ENCODE peak calls at places on chromosome 13, in nine cellular contexts. M, Z, O, P, A, H, I, C and T are unnamed samples.

GRCh38 chr13:21979156-21979819 is 308.4 kb downstream of the FGF9 start:
- DNase-seq in M (no peak), Z (peak; percentile 21), O (no peak), P (no peak), A (no peak), H (no peak), I (no peak), C (no peak), T (no peak)

GRCh38 chr13:43269037-43269476 is 245.7 kb downstream of the DNAJC15 start:
- DNase-seq in M (peak; percentile 60), Z (peak; percentile 98), O (peak; percentile 70), P (no peak), A (no peak), H (no peak), I (no peak), C (no peak), T (no peak)

GRCh38 chr13:104491951-104492350 is 1425.7 kb upstream of the SLC10A2 start:
- DNase-seq in M (no peak), Z (no peak), O (no peak), P (no peak), A (no peak), H (no peak), I (no peak), C (no peak), T (no peak)

GRCh38 chr13:107461751-107462150 is 753.6 kb downstream of the LIG4 start:
- DNase-seq in M (no peak), Z (peak; percentile 81), O (no peak), P (no peak), A (no peak), H (no peak), I (no peak), C (no peak), T (no peak)

GRCh38 chr13:31161583-31162150 is at the start of gene HSPH1:
- DNase-seq in M (peak; percentile 98), Z (peak; percentile 97), O (peak; percentile 98), P (peak; percentile 98), A (peak; percentile 90), H (peak; percentile 86), I (peak; percentile 98), C (peak; percentile 99), T (peak; percentile 99)

GRCh38 chr13:44930907-44931676 is 58.2 kb downstream of the NUFIP1 start:
- DNase-seq in M (no peak), Z (no peak), O (no peak), P (no peak), A (no peak), H (no peak), I (no peak), C (no peak), T (no peak)

GRCh38 chr13:42063105-42063504 is 14.7 kb downstream of the DGKH start:
- DNase-seq in M (no peak), Z (no peak), O (no peak), P (no peak), A (no peak), H (no peak), I (no peak), C (no peak), T (no peak)

GRCh38 chr13:21086929-21087328 is 25.5 kb upstream of the LATS2 start:
- DNase-seq in M (no peak), Z (no peak), O (no peak), P (no peak), A (no peak), H (no peak), I (no peak), C (no peak), T (no peak)

GRCh38 chr13:73556902-73557301 is 498.1 kb downstream of the KLF5 start:
- DNase-seq in M (no peak), Z (no peak), O (no peak), P (no peak), A (no peak), H (no peak), I (no peak), C (no peak), T (no peak)

GRCh38 chr13:22773475-22773874 is 407.3 kb upstream of the SGCG start:
- DNase-seq in M (no peak), Z (no peak), O (no peak), P (no peak), A (no peak), H (no peak), I (no peak), C (no peak), T (no peak)

DNA sequence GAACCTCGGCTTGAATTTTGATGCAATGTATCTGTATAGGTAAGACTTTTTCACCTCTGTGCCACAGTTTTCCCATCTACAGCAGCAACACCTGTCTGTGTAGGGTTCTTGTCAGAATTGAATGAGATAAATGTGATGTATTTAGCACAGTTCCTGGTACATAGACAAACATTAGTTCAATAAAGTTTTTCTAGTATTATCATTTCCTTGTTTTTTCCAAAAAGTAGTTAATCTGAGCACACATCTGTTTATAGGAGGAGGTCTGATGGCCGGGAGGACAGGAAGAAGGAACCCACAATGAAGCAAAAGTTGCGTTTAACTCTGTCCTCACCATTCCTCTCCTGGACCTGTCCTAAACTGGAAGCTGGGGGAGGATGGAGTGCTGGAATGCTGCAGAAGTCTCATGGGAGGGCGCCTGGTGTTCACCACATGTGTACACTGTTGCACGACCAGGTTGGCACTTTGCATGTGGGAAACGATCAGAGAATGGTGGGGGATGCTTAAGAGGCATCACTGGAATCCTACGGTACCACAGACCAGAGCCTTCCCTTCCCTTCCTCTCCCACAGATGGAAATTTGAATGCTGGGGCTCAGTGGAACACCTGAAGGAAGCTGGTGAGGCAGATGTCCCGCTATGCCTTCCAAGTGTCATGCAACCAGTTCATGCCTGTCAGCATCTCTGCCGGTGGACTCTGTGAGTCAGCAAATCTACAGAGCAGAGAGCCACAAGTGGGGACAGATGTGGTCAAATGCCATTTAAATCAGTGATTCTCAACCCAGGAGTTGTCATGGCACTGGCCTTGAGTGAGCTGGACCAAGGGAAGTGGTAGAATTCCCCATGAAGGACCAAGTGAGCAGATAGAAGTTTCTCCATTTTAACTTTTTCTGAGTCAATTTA is 315.6 kb downstream of the DLEU7 start:
- DNase-seq in M (peak; percentile 9), Z (no peak), O (no peak), P (no peak), A (no peak), H (no peak), I (no peak), C (no peak), T (no peak)
- H3K4me3 ChIP-seq in M (no peak overlapping the region), Z (no peak overlapping the region), O (no peak overlapping the region), P (no peak overlapping the region), A (no peak overlapping the region), H (no peak overlapping the region), I (no peak overlapping the region), C (no peak overlapping the region), T (no peak overlapping the region)

GRCh38 chr13:110498327-110498726 is 63.2 kb downstream of the RAB20 start:
- DNase-seq in M (no peak), Z (no peak), O (no peak), P (no peak), A (no peak), H (no peak), I (no peak), C (no peak), T (no peak)

GRCh38 chr13:110498765-110499164 is 62.8 kb downstream of the RAB20 start:
- DNase-seq in M (no peak), Z (no peak), O (no peak), P (no peak), A (no peak), H (no peak), I (no peak), C (no peak), T (no peak)

GRCh38 chr13:110497003-110497402 is 64.5 kb downstream of the RAB20 start:
- DNase-seq in M (no peak), Z (no peak), O (no peak), P (no peak), A (no peak), H (no peak), I (no peak), C (no peak), T (no peak)

GRCh38 chr13:110501188-110501587 is 60.3 kb downstream of the RAB20 start:
- DNase-seq in M (no peak), Z (no peak), O (no peak), P (no peak), A (no peak), H (no peak), I (no peak), C (no peak), T (no peak)

GRCh38 chr13:110499621-110500281 is 61.8 kb downstream of the RAB20 start:
- DNase-seq in M (no peak), Z (no peak), O (no peak), P (no peak), A (no peak), H (no peak), I (no peak), C (no peak), T (no peak)
- H3K36me3 ChIP-seq in M (no peaks in the 10 kb centered on the region), Z (peaks cover 21% of the 10 kb centered on the region), O (peaks cover 99% of the 10 kb centered on the region), P (no peaks in the 10 kb centered on the region), A (peaks cover 9% of the 10 kb centered on the region), H (peaks cover 52% of the 10 kb centered on the region), I (peaks cover 5% of the 10 kb centered on the region), C (peaks cover 5% of the 10 kb centered on the region), T (no peaks in the 10 kb centered on the region)

DNA sequence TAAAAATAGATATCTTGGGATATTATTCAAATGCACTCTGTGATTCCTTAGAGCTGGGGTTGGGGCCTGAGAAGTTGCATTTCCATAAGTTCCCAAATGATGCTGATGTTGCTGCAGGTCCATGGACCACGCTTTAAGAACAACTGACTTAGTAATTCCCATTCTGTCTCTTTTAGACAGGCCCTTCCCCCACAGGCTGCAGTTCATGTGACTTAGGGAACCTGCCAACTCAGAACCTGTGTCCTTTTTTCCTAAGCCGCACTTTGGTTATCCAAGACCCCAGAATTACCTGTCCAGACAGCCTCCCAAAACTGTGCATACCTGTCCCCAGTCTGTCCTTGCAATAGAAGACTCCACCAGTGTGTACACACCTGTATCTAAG is 1.7 kb upstream of the ITGBL1 start:
- DNase-seq in M (no peak), Z (no peak), O (no peak), P (no peak), A (no peak), H (no peak), I (no peak), C (no peak), T (no peak)
- H3K4me3 ChIP-seq in M (no peak overlapping the region), Z (no peak overlapping the region), O (no peak overlapping the region), P (no peak overlapping the region), A (no peak overlapping the region), H (peak overlapping the region; percentile 25), I (no peak overlapping the region), C (no peak overlapping the region), T (no peak overlapping the region)

DNA sequence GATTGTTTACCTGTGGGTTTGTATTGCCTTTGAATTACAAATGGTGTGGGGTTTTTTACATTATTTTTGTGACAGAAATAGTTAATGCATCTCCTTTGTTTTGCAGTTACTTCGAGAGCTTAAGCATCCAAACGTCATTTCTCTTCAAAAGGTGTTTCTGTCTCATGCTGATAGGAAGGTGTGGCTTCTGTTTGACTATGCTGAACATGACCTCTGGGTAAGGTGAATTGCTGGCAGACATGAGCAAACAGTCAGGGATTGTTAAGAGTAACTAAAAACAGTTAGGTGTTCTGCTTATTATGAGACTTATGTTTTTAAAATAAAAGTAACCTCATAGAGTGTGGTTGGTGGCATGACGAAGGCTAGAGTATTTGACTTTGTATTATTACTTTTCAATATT is 95.0 kb downstream of the CDK8 start:
- DNase-seq in M (no peak), Z (no peak), O (no peak), P (no peak), A (no peak), H (no peak), I (no peak), C (no peak), T (no peak)
- H3K36me3 ChIP-seq in M (no peaks in the 10 kb centered on the region), Z (no peaks in the 10 kb centered on the region), O (peaks cover 6% of the 10 kb centered on the region), P (no peaks in the 10 kb centered on the region), A (no peaks in the 10 kb centered on the region), H (no peaks in the 10 kb centered on the region), I (peaks cover 5% of the 10 kb centered on the region), C (peaks cover 3% of the 10 kb centered on the region), T (peaks cover 6% of the 10 kb centered on the region)